ENCODE peak calls at places on chromosome 5, in ten cellular contexts. One of them, this sample, is unnamed.

GRCh38 chr5:124263172-124263571 is 483.3 kb downstream of the ZNF608 start:
- DNase-seq in small intestine: no peak
- DNase-seq in stimulated activated CD8-positive, alpha-beta memory T cell treated with anti-CD3 and anti-CD28 coated beads, Interleukin-7, amount 100 ng/mL, for 24 hours: no peak
- DNase-seq in stimulated activated CD4-positive, alpha-beta T cell treated with anti-CD3 and anti-CD28 coated beads, Interleukin-1b, Interleukin-23, amount 100 ng/mL, for 4 hours: no peak
- DNase-seq in A549: no peak
- DNase-seq in fibroblast of mammary gland: no peak
- DNase-seq in NT2/D1: no peak
- DNase-seq in heart right ventricle: no peak
- DNase-seq in stomach: no peak
- DNase-seq in fibroblast of gingiva: no peak
- DNase-seq in this sample: no peak

GRCh38 chr5:152072076-152072475 is 147.4 kb upstream of the GLRA1 start:
- DNase-seq in small intestine: no peak
- DNase-seq in stimulated activated CD8-positive, alpha-beta memory T cell treated with anti-CD3 and anti-CD28 coated beads, Interleukin-7, amount 100 ng/mL, for 24 hours: no peak
- DNase-seq in stimulated activated CD4-positive, alpha-beta T cell treated with anti-CD3 and anti-CD28 coated beads, Interleukin-1b, Interleukin-23, amount 100 ng/mL, for 4 hours: no peak
- DNase-seq in A549: no peak
- DNase-seq in fibroblast of mammary gland: no peak
- DNase-seq in NT2/D1: no peak
- DNase-seq in heart right ventricle: peak
- DNase-seq in stomach: no peak
- DNase-seq in fibroblast of gingiva: no peak
- DNase-seq in this sample: no peak

GRCh38 chr5:3210531-3210930 is 385.1 kb upstream of the IRX1 start:
- DNase-seq in small intestine: no peak
- DNase-seq in stimulated activated CD8-positive, alpha-beta memory T cell treated with anti-CD3 and anti-CD28 coated beads, Interleukin-7, amount 100 ng/mL, for 24 hours: no peak
- DNase-seq in stimulated activated CD4-positive, alpha-beta T cell treated with anti-CD3 and anti-CD28 coated beads, Interleukin-1b, Interleukin-23, amount 100 ng/mL, for 4 hours: no peak
- DNase-seq in A549: no peak
- DNase-seq in fibroblast of mammary gland: no peak
- DNase-seq in NT2/D1: no peak
- DNase-seq in heart right ventricle: no peak
- DNase-seq in stomach: no peak
- DNase-seq in fibroblast of gingiva: no peak
- DNase-seq in this sample: no peak

GRCh38 chr5:174693697-174694400 is 30.5 kb upstream of the MSX2 start:
- DNase-seq in small intestine: peak
- DNase-seq in stimulated activated CD8-positive, alpha-beta memory T cell treated with anti-CD3 and anti-CD28 coated beads, Interleukin-7, amount 100 ng/mL, for 24 hours: no peak
- DNase-seq in stimulated activated CD4-positive, alpha-beta T cell treated with anti-CD3 and anti-CD28 coated beads, Interleukin-1b, Interleukin-23, amount 100 ng/mL, for 4 hours: no peak
- DNase-seq in A549: no peak
- DNase-seq in fibroblast of mammary gland: no peak
- DNase-seq in NT2/D1: no peak
- DNase-seq in heart right ventricle: no peak
- DNase-seq in stomach: peak
- DNase-seq in fibroblast of gingiva: no peak
- DNase-seq in this sample: no peak

GRCh38 chr5:4879693-4880303 is 260.3 kb upstream of the ADAMTS16 start:
- DNase-seq in small intestine: peak
- DNase-seq in stimulated activated CD8-positive, alpha-beta memory T cell treated with anti-CD3 and anti-CD28 coated beads, Interleukin-7, amount 100 ng/mL, for 24 hours: peak
- DNase-seq in stimulated activated CD4-positive, alpha-beta T cell treated with anti-CD3 and anti-CD28 coated beads, Interleukin-1b, Interleukin-23, amount 100 ng/mL, for 4 hours: no peak
- DNase-seq in A549: peak
- DNase-seq in fibroblast of mammary gland: peak
- DNase-seq in NT2/D1: peak
- DNase-seq in heart right ventricle: peak
- DNase-seq in stomach: peak
- DNase-seq in fibroblast of gingiva: peak
- DNase-seq in this sample: peak

GRCh38 chr5:106755066-106755465 is 915.7 kb downstream of the EFNA5 start:
- DNase-seq in small intestine: no peak
- DNase-seq in stimulated activated CD8-positive, alpha-beta memory T cell treated with anti-CD3 and anti-CD28 coated beads, Interleukin-7, amount 100 ng/mL, for 24 hours: no peak
- DNase-seq in stimulated activated CD4-positive, alpha-beta T cell treated with anti-CD3 and anti-CD28 coated beads, Interleukin-1b, Interleukin-23, amount 100 ng/mL, for 4 hours: no peak
- DNase-seq in A549: no peak
- DNase-seq in fibroblast of mammary gland: no peak
- DNase-seq in NT2/D1: peak
- DNase-seq in heart right ventricle: no peak
- DNase-seq in stomach: no peak
- DNase-seq in fibroblast of gingiva: no peak
- DNase-seq in this sample: no peak

GRCh38 chr5:91884036-91884435 is 500.9 kb upstream of the ARRDC3 start:
- DNase-seq in small intestine: no peak
- DNase-seq in stimulated activated CD8-positive, alpha-beta memory T cell treated with anti-CD3 and anti-CD28 coated beads, Interleukin-7, amount 100 ng/mL, for 24 hours: no peak
- DNase-seq in stimulated activated CD4-positive, alpha-beta T cell treated with anti-CD3 and anti-CD28 coated beads, Interleukin-1b, Interleukin-23, amount 100 ng/mL, for 4 hours: no peak
- DNase-seq in A549: no peak
- DNase-seq in fibroblast of mammary gland: no peak
- DNase-seq in NT2/D1: no peak
- DNase-seq in heart right ventricle: no peak
- DNase-seq in stomach: no peak
- DNase-seq in fibroblast of gingiva: no peak
- DNase-seq in this sample: no peak

GRCh38 chr5:36985387-36985786 is 108.8 kb downstream of the NIPBL start:
- DNase-seq in small intestine: no peak
- DNase-seq in stimulated activated CD8-positive, alpha-beta memory T cell treated with anti-CD3 and anti-CD28 coated beads, Interleukin-7, amount 100 ng/mL, for 24 hours: no peak
- DNase-seq in stimulated activated CD4-positive, alpha-beta T cell treated with anti-CD3 and anti-CD28 coated beads, Interleukin-1b, Interleukin-23, amount 100 ng/mL, for 4 hours: no peak
- DNase-seq in A549: no peak
- DNase-seq in fibroblast of mammary gland: peak
- DNase-seq in NT2/D1: no peak
- DNase-seq in heart right ventricle: no peak
- DNase-seq in stomach: no peak
- DNase-seq in fibroblast of gingiva: no peak
- DNase-seq in this sample: no peak

GRCh38 chr5:5132185-5132584 is 7.9 kb upstream of the ADAMTS16 start:
- DNase-seq in small intestine: no peak
- DNase-seq in stimulated activated CD8-positive, alpha-beta memory T cell treated with anti-CD3 and anti-CD28 coated beads, Interleukin-7, amount 100 ng/mL, for 24 hours: no peak
- DNase-seq in stimulated activated CD4-positive, alpha-beta T cell treated with anti-CD3 and anti-CD28 coated beads, Interleukin-1b, Interleukin-23, amount 100 ng/mL, for 4 hours: no peak
- DNase-seq in A549: no peak
- DNase-seq in fibroblast of mammary gland: no peak
- DNase-seq in NT2/D1: no peak
- DNase-seq in heart right ventricle: no peak
- DNase-seq in stomach: no peak
- DNase-seq in fibroblast of gingiva: no peak
- DNase-seq in this sample: no peak

GRCh38 chr5:141877478-141878185 is 578 bp downstream of the PCDH1 start:
- DNase-seq in small intestine: peak
- DNase-seq in stimulated activated CD8-positive, alpha-beta memory T cell treated with anti-CD3 and anti-CD28 coated beads, Interleukin-7, amount 100 ng/mL, for 24 hours: no peak
- DNase-seq in stimulated activated CD4-positive, alpha-beta T cell treated with anti-CD3 and anti-CD28 coated beads, Interleukin-1b, Interleukin-23, amount 100 ng/mL, for 4 hours: no peak
- DNase-seq in A549: no peak
- DNase-seq in fibroblast of mammary gland: no peak
- DNase-seq in NT2/D1: no peak
- DNase-seq in heart right ventricle: no peak
- DNase-seq in stomach: no peak
- DNase-seq in fibroblast of gingiva: no peak
- DNase-seq in this sample: no peak

GRCh38 chr5:127392762-127393161 is 102.2 kb downstream of the MEGF10 start:
- DNase-seq in small intestine: no peak
- DNase-seq in stimulated activated CD8-positive, alpha-beta memory T cell treated with anti-CD3 and anti-CD28 coated beads, Interleukin-7, amount 100 ng/mL, for 24 hours: no peak
- DNase-seq in stimulated activated CD4-positive, alpha-beta T cell treated with anti-CD3 and anti-CD28 coated beads, Interleukin-1b, Interleukin-23, amount 100 ng/mL, for 4 hours: no peak
- DNase-seq in A549: no peak
- DNase-seq in fibroblast of mammary gland: no peak
- DNase-seq in NT2/D1: no peak
- DNase-seq in heart right ventricle: no peak
- DNase-seq in stomach: no peak
- DNase-seq in fibroblast of gingiva: no peak
- DNase-seq in this sample: no peak

GRCh38 chr5:142960309-142960696 is 190.1 kb downstream of the ARHGAP26 start:
- DNase-seq in small intestine: no peak
- DNase-seq in stimulated activated CD8-positive, alpha-beta memory T cell treated with anti-CD3 and anti-CD28 coated beads, Interleukin-7, amount 100 ng/mL, for 24 hours: no peak
- DNase-seq in stimulated activated CD4-positive, alpha-beta T cell treated with anti-CD3 and anti-CD28 coated beads, Interleukin-1b, Interleukin-23, amount 100 ng/mL, for 4 hours: no peak
- DNase-seq in A549: peak
- DNase-seq in fibroblast of mammary gland: peak
- DNase-seq in NT2/D1: no peak
- DNase-seq in heart right ventricle: no peak
- DNase-seq in stomach: no peak
- DNase-seq in fibroblast of gingiva: peak
- DNase-seq in this sample: no peak

GRCh38 chr5:139215176-139215975 is 17.2 kb upstream of the SIL1 start:
- DNase-seq in small intestine: no peak
- DNase-seq in stimulated activated CD8-positive, alpha-beta memory T cell treated with anti-CD3 and anti-CD28 coated beads, Interleukin-7, amount 100 ng/mL, for 24 hours: no peak
- DNase-seq in stimulated activated CD4-positive, alpha-beta T cell treated with anti-CD3 and anti-CD28 coated beads, Interleukin-1b, Interleukin-23, amount 100 ng/mL, for 4 hours: no peak
- DNase-seq in A549: no peak
- DNase-seq in fibroblast of mammary gland: no peak
- DNase-seq in NT2/D1: no peak
- DNase-seq in heart right ventricle: no peak
- DNase-seq in stomach: no peak
- DNase-seq in fibroblast of gingiva: no peak
- DNase-seq in this sample: no peak

GRCh38 chr5:167765341-167765740 is 526.1 kb upstream of the WWC1 start:
- DNase-seq in small intestine: no peak
- DNase-seq in stimulated activated CD8-positive, alpha-beta memory T cell treated with anti-CD3 and anti-CD28 coated beads, Interleukin-7, amount 100 ng/mL, for 24 hours: no peak
- DNase-seq in stimulated activated CD4-positive, alpha-beta T cell treated with anti-CD3 and anti-CD28 coated beads, Interleukin-1b, Interleukin-23, amount 100 ng/mL, for 4 hours: no peak
- DNase-seq in A549: no peak
- DNase-seq in fibroblast of mammary gland: no peak
- DNase-seq in NT2/D1: no peak
- DNase-seq in heart right ventricle: no peak
- DNase-seq in stomach: no peak
- DNase-seq in fibroblast of gingiva: no peak
- DNase-seq in this sample: no peak

GRCh38 chr5:88883059-88883565 is at the start of gene MEF2C:
- DNase-seq in small intestine: peak
- DNase-seq in stimulated activated CD8-positive, alpha-beta memory T cell treated with anti-CD3 and anti-CD28 coated beads, Interleukin-7, amount 100 ng/mL, for 24 hours: no peak
- DNase-seq in stimulated activated CD4-positive, alpha-beta T cell treated with anti-CD3 and anti-CD28 coated beads, Interleukin-1b, Interleukin-23, amount 100 ng/mL, for 4 hours: no peak
- DNase-seq in A549: no peak
- DNase-seq in fibroblast of mammary gland: peak
- DNase-seq in NT2/D1: no peak
- DNase-seq in heart right ventricle: peak
- DNase-seq in stomach: peak
- DNase-seq in fibroblast of gingiva: peak
- DNase-seq in this sample: peak

GRCh38 chr5:42495908-42496307 is 72.7 kb downstream of the GHR start:
- DNase-seq in small intestine: no peak
- DNase-seq in stimulated activated CD8-positive, alpha-beta memory T cell treated with anti-CD3 and anti-CD28 coated beads, Interleukin-7, amount 100 ng/mL, for 24 hours: no peak
- DNase-seq in stimulated activated CD4-positive, alpha-beta T cell treated with anti-CD3 and anti-CD28 coated beads, Interleukin-1b, Interleukin-23, amount 100 ng/mL, for 4 hours: no peak
- DNase-seq in A549: no peak
- DNase-seq in fibroblast of mammary gland: peak
- DNase-seq in NT2/D1: no peak
- DNase-seq in heart right ventricle: peak
- DNase-seq in stomach: no peak
- DNase-seq in fibroblast of gingiva: peak
- DNase-seq in this sample: no peak

GRCh38 chr5:172758077-172758835 is 12.7 kb downstream of the DUSP1 start:
- DNase-seq in small intestine: no peak
- DNase-seq in stimulated activated CD8-positive, alpha-beta memory T cell treated with anti-CD3 and anti-CD28 coated beads, Interleukin-7, amount 100 ng/mL, for 24 hours: no peak
- DNase-seq in stimulated activated CD4-positive, alpha-beta T cell treated with anti-CD3 and anti-CD28 coated beads, Interleukin-1b, Interleukin-23, amount 100 ng/mL, for 4 hours: no peak
- DNase-seq in A549: peak
- DNase-seq in fibroblast of mammary gland: peak
- DNase-seq in NT2/D1: no peak
- DNase-seq in heart right ventricle: no peak
- DNase-seq in stomach: no peak
- DNase-seq in fibroblast of gingiva: peak
- DNase-seq in this sample: no peak

GRCh38 chr5:72246954-72247442 is 73.0 kb downstream of the MRPS27 start:
- DNase-seq in small intestine: no peak
- DNase-seq in stimulated activated CD8-positive, alpha-beta memory T cell treated with anti-CD3 and anti-CD28 coated beads, Interleukin-7, amount 100 ng/mL, for 24 hours: no peak
- DNase-seq in stimulated activated CD4-positive, alpha-beta T cell treated with anti-CD3 and anti-CD28 coated beads, Interleukin-1b, Interleukin-23, amount 100 ng/mL, for 4 hours: no peak
- DNase-seq in A549: no peak
- DNase-seq in fibroblast of mammary gland: peak
- DNase-seq in NT2/D1: no peak
- DNase-seq in heart right ventricle: no peak
- DNase-seq in stomach: no peak
- DNase-seq in fibroblast of gingiva: peak
- DNase-seq in this sample: no peak

This sample was measured in GM06990.